ENCODE peak calls at places on chromosomes 13 and 19, in five cellular contexts. One of them, this sample, is unnamed.

GRCh38 chr13:26221399-26221720 is 754 bp downstream of the RNF6 start:
- DNase-seq in psoas muscle: no peak
- DNase-seq in thoracic aorta: no peak
- DNase-seq in PC-9: no peak
- DNase-seq in cardiac muscle cell: no peak
- DNase-seq in this sample: no peak

GRCh38 chr13:21104199-21105019 is 43.0 kb upstream of the LATS2 start:
- DNase-seq in psoas muscle: no peak
- DNase-seq in thoracic aorta: no peak
- DNase-seq in PC-9: no peak
- DNase-seq in cardiac muscle cell: no peak
- DNase-seq in this sample: no peak

GRCh38 chr19:27738569-27739193 is 1474.3 kb downstream of the UQCRFS1 start:
- DNase-seq in psoas muscle: no peak
- DNase-seq in thoracic aorta: no peak
- DNase-seq in PC-9: no peak
- DNase-seq in cardiac muscle cell: no peak
- DNase-seq in this sample: no peak

GRCh38 chr13:35814573-35814972 is 316.6 kb downstream of the DCLK1 start:
- DNase-seq in psoas muscle: no peak
- DNase-seq in thoracic aorta: no peak
- DNase-seq in PC-9: no peak
- DNase-seq in cardiac muscle cell: no peak
- DNase-seq in this sample: no peak

GRCh38 chr13:91709180-91709579 is 310.8 kb downstream of the GPC5 start:
- DNase-seq in psoas muscle: no peak
- DNase-seq in thoracic aorta: no peak
- DNase-seq in PC-9: no peak
- DNase-seq in cardiac muscle cell: no peak
- DNase-seq in this sample: no peak

GRCh38 chr19:16143399-16144215 is at the start of gene HSH2D:
- DNase-seq in psoas muscle: peak
- DNase-seq in thoracic aorta: no peak
- DNase-seq in PC-9: peak
- DNase-seq in cardiac muscle cell: no peak
- DNase-seq in this sample: peak

GRCh38 chr13:98307744-98308524 is 130.9 kb upstream of the RNF113B start:
- DNase-seq in psoas muscle: no peak
- DNase-seq in thoracic aorta: no peak
- DNase-seq in PC-9: no peak
- DNase-seq in cardiac muscle cell: no peak
- DNase-seq in this sample: peak

GRCh38 chr13:51873837-51874236 is 12.1 kb downstream of the CCDC70 start:
- DNase-seq in psoas muscle: no peak
- DNase-seq in thoracic aorta: no peak
- DNase-seq in PC-9: no peak
- DNase-seq in cardiac muscle cell: no peak
- DNase-seq in this sample: no peak

GRCh38 chr13:44561352-44561751 is 14.8 kb downstream of the TSC22D1 start:
- DNase-seq in psoas muscle: no peak
- DNase-seq in thoracic aorta: no peak
- DNase-seq in PC-9: no peak
- DNase-seq in cardiac muscle cell: no peak
- DNase-seq in this sample: no peak

GRCh38 chr13:77860621-77861020 is 58.0 kb downstream of the EDNRB start:
- DNase-seq in psoas muscle: no peak
- DNase-seq in thoracic aorta: no peak
- DNase-seq in PC-9: no peak
- DNase-seq in cardiac muscle cell: no peak
- DNase-seq in this sample: no peak

GRCh38 chr13:51071493-51071892 is 39.6 kb downstream of the C13orf42 start:
- DNase-seq in psoas muscle: no peak
- DNase-seq in thoracic aorta: no peak
- DNase-seq in PC-9: no peak
- DNase-seq in cardiac muscle cell: no peak
- DNase-seq in this sample: no peak

GRCh38 chr19:18999016-18999758 is 34.1 kb downstream of the SUGP2 start:
- DNase-seq in psoas muscle: no peak
- DNase-seq in thoracic aorta: no peak
- DNase-seq in PC-9: peak
- DNase-seq in cardiac muscle cell: no peak
- DNase-seq in this sample: no peak

GRCh38 chr13:36709136-36709895 is 35.5 kb downstream of the SERTM1 start:
- DNase-seq in psoas muscle: no peak
- DNase-seq in thoracic aorta: no peak
- DNase-seq in PC-9: no peak
- DNase-seq in cardiac muscle cell: no peak
- DNase-seq in this sample: no peak

GRCh38 chr13:41231025-41231677 is 32.2 kb downstream of the MTRF1 start:
- DNase-seq in psoas muscle: no peak
- DNase-seq in thoracic aorta: no peak
- DNase-seq in PC-9: no peak
- DNase-seq in cardiac muscle cell: no peak
- DNase-seq in this sample: no peak

GRCh38 chr13:102648046-102648445 is 46.8 kb downstream of the METTL21C start:
- DNase-seq in psoas muscle: no peak
- DNase-seq in thoracic aorta: no peak
- DNase-seq in PC-9: no peak
- DNase-seq in cardiac muscle cell: no peak
- DNase-seq in this sample: no peak

GRCh38 chr19:41895745-41896580 is 13.0 kb downstream of the ARHGEF1 start:
- DNase-seq in psoas muscle: no peak
- DNase-seq in thoracic aorta: no peak
- DNase-seq in PC-9: no peak
- DNase-seq in cardiac muscle cell: no peak
- DNase-seq in this sample: no peak

GRCh38 chr13:35747594-35747993 is 271.1 kb upstream of the MAB21L1 start:
- DNase-seq in psoas muscle: no peak
- DNase-seq in thoracic aorta: no peak
- DNase-seq in PC-9: no peak
- DNase-seq in cardiac muscle cell: no peak
- DNase-seq in this sample: no peak

GRCh38 chr13:112928958-112929777 is 39.8 kb upstream of the MCF2L start:
- DNase-seq in psoas muscle: no peak
- DNase-seq in thoracic aorta: no peak
- DNase-seq in PC-9: no peak
- DNase-seq in cardiac muscle cell: no peak
- DNase-seq in this sample: no peak

GRCh38 chr13:45316210-45316799 is 24.7 kb downstream of the TPT1 start:
- DNase-seq in psoas muscle: no peak
- DNase-seq in thoracic aorta: no peak
- DNase-seq in PC-9: no peak
- DNase-seq in cardiac muscle cell: no peak
- DNase-seq in this sample: no peak

GRCh38 chr19:50341091-50341564 is 12.0 kb upstream of the KCNC3 start:
- DNase-seq in psoas muscle: no peak
- DNase-seq in thoracic aorta: no peak
- DNase-seq in PC-9: no peak
- DNase-seq in cardiac muscle cell: no peak
- DNase-seq in this sample: peak

GRCh38 chr13:77509221-77509620 is 26.3 kb upstream of the SCEL start:
- DNase-seq in psoas muscle: no peak
- DNase-seq in thoracic aorta: no peak
- DNase-seq in PC-9: no peak
- DNase-seq in cardiac muscle cell: no peak
- DNase-seq in this sample: no peak

GRCh38 chr19:33114302-33114701 is 17.6 kb upstream of the WDR88 start:
- DNase-seq in psoas muscle: no peak
- DNase-seq in thoracic aorta: no peak
- DNase-seq in PC-9: no peak
- DNase-seq in cardiac muscle cell: no peak
- DNase-seq in this sample: no peak

GRCh38 chr13:21579754-21580316 is 24.1 kb downstream of the MICU2 start:
- DNase-seq in psoas muscle: no peak
- DNase-seq in thoracic aorta: no peak
- DNase-seq in PC-9: no peak
- DNase-seq in cardiac muscle cell: no peak
- DNase-seq in this sample: no peak

GRCh38 chr13:53010374-53011105 is 18.1 kb upstream of the OLFM4 start:
- DNase-seq in psoas muscle: no peak
- DNase-seq in thoracic aorta: no peak
- DNase-seq in PC-9: no peak
- DNase-seq in cardiac muscle cell: no peak
- DNase-seq in this sample: no peak

GRCh38 chr19:28456708-28457320 is 756.1 kb downstream of the UQCRFS1 start:
- DNase-seq in psoas muscle: no peak
- DNase-seq in thoracic aorta: no peak
- DNase-seq in PC-9: no peak
- DNase-seq in cardiac muscle cell: no peak
- DNase-seq in this sample: no peak

GRCh38 chr19:4870025-4870700 is 2.7 kb upstream of the PLIN3 start:
- DNase-seq in psoas muscle: peak
- DNase-seq in thoracic aorta: peak
- DNase-seq in PC-9: peak
- DNase-seq in cardiac muscle cell: no peak
- DNase-seq in this sample: no peak

GRCh38 chr13:79457948-79458347 is 23.0 kb upstream of the NDFIP2 start:
- DNase-seq in psoas muscle: no peak
- DNase-seq in thoracic aorta: no peak
- DNase-seq in PC-9: no peak
- DNase-seq in cardiac muscle cell: no peak
- DNase-seq in this sample: no peak

GRCh38 chr13:90690458-90691063 is 656.9 kb upstream of the MIR17HG start:
- DNase-seq in psoas muscle: no peak
- DNase-seq in thoracic aorta: no peak
- DNase-seq in PC-9: no peak
- DNase-seq in cardiac muscle cell: no peak
- DNase-seq in this sample: no peak

GRCh38 chr13:46109451-46109850 is 4.6 kb upstream of the CPB2 start:
- DNase-seq in psoas muscle: no peak
- DNase-seq in thoracic aorta: no peak
- DNase-seq in PC-9: no peak
- DNase-seq in cardiac muscle cell: no peak
- DNase-seq in this sample: no peak

GRCh38 chr19:29121684-29122083 is 91.3 kb downstream of the UQCRFS1 start:
- DNase-seq in psoas muscle: peak
- DNase-seq in thoracic aorta: no peak
- DNase-seq in PC-9: no peak
- DNase-seq in cardiac muscle cell: no peak
- DNase-seq in this sample: no peak

GRCh38 chr13:20121154-20121515 is 39.7 kb downstream of the GJA3 start:
- DNase-seq in psoas muscle: no peak
- DNase-seq in thoracic aorta: no peak
- DNase-seq in PC-9: peak
- DNase-seq in cardiac muscle cell: no peak
- DNase-seq in this sample: no peak

GRCh38 chr19:52689804-52690394 is 44.9 kb downstream of the ZNF611 start:
- DNase-seq in psoas muscle: peak
- DNase-seq in thoracic aorta: peak
- DNase-seq in PC-9: peak
- DNase-seq in cardiac muscle cell: peak
- DNase-seq in this sample: peak

GRCh38 chr19:19748249-19748938 is 15.5 kb upstream of the ZNF14 start:
- DNase-seq in psoas muscle: no peak
- DNase-seq in thoracic aorta: no peak
- DNase-seq in PC-9: no peak
- DNase-seq in cardiac muscle cell: no peak
- DNase-seq in this sample: no peak

GRCh38 chr19:58182577-58182988 is 278 bp upstream of the ZNF274 start:
- DNase-seq in psoas muscle: no peak
- DNase-seq in thoracic aorta: no peak
- DNase-seq in PC-9: no peak
- DNase-seq in cardiac muscle cell: no peak
- DNase-seq in this sample: no peak

GRCh38 chr13:95327190-95327589 is 25.9 kb upstream of the ABCC4 start:
- DNase-seq in psoas muscle: no peak
- DNase-seq in thoracic aorta: no peak
- DNase-seq in PC-9: no peak
- DNase-seq in cardiac muscle cell: no peak
- DNase-seq in this sample: no peak

GRCh38 chr13:95326695-95327094 is 25.4 kb upstream of the ABCC4 start:
- DNase-seq in psoas muscle: no peak
- DNase-seq in thoracic aorta: no peak
- DNase-seq in PC-9: no peak
- DNase-seq in cardiac muscle cell: no peak
- DNase-seq in this sample: no peak

GRCh38 chr13:95323930-95324662 is 22.8 kb upstream of the ABCC4 start:
- DNase-seq in psoas muscle: no peak
- DNase-seq in thoracic aorta: no peak
- DNase-seq in PC-9: no peak
- DNase-seq in cardiac muscle cell: no peak
- DNase-seq in this sample: no peak

GRCh38 chr13:95319551-95320274 is 18.5 kb upstream of the ABCC4 start:
- DNase-seq in psoas muscle: no peak
- DNase-seq in thoracic aorta: no peak
- DNase-seq in PC-9: no peak
- DNase-seq in cardiac muscle cell: no peak
- DNase-seq in this sample: no peak

GRCh38 chr13:95325485-95325884 is 24.2 kb upstream of the ABCC4 start:
- DNase-seq in psoas muscle: no peak
- DNase-seq in thoracic aorta: no peak
- DNase-seq in PC-9: no peak
- DNase-seq in cardiac muscle cell: no peak
- DNase-seq in this sample: no peak
- H3K27ac ChIP-seq in psoas muscle: no peak
- H3K27ac ChIP-seq in thoracic aorta: no peak
- H3K27ac ChIP-seq in PC-9: no peak
- H3K27ac ChIP-seq in cardiac muscle cell: no peak
- H3K27ac ChIP-seq in this sample: no peak

DNA sequence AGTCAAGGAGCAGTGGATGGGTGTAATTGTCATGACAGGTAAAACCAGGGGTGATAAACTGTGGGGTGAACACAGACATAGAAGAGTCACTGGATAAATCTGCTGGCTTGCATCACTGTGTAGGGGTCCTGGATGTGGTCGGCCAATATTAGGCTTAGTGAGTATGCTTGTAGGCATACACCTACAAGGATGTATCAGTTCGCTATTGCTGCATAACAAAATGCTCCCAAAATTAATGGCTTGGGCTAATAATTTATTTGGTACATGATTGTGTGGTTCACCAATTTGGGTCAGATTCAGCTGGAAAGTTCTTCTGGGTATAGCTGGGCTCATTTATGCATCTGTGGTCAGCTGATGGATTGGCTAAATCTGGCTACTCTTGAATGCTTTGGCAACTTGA is 11.2 kb upstream of the EVI5L start:
- DNase-seq in psoas muscle: no peak
- DNase-seq in thoracic aorta: no peak
- DNase-seq in PC-9: no peak
- DNase-seq in cardiac muscle cell: no peak
- DNase-seq in this sample: no peak
- H3K4me3 ChIP-seq in psoas muscle: no peak
- H3K4me3 ChIP-seq in thoracic aorta: no peak
- H3K4me3 ChIP-seq in PC-9: no peak
- H3K4me3 ChIP-seq in cardiac muscle cell: no peak
- H3K4me3 ChIP-seq in this sample: no peak

DNA sequence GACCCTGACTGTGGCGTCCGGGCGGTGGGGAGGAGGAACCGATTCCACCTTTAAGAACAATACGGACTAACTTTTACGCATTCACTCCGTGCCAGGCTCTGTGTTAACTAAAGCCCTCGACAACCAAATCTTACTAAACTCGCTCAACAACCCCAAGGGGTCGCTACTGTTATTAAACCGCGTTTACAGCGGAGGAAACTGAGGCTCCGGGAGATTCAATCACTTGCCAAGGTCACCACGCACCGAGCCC is 1.2 kb downstream of the SAMD1 start:
- DNase-seq in psoas muscle: no peak
- DNase-seq in thoracic aorta: no peak
- DNase-seq in PC-9: no peak
- DNase-seq in cardiac muscle cell: no peak
- DNase-seq in this sample: no peak
- TF ChIP-seq CTCF in psoas muscle: no peak
- TF ChIP-seq CTCF in thoracic aorta: no peak
- TF ChIP-seq CTCF in PC-9: peak
- TF ChIP-seq CTCF in cardiac muscle cell: peak
- TF ChIP-seq CTCF in this sample: peak

GRCh38 chr13:89239361-89240127 is 1568.4 kb downstream of the SLITRK5 start:
- DNase-seq in psoas muscle: no peak
- DNase-seq in thoracic aorta: no peak
- DNase-seq in PC-9: no peak
- DNase-seq in cardiac muscle cell: no peak
- DNase-seq in this sample: no peak
- H3K27ac ChIP-seq in psoas muscle: no peak
- H3K27ac ChIP-seq in thoracic aorta: no peak
- H3K27ac ChIP-seq in PC-9: no peak
- H3K27ac ChIP-seq in cardiac muscle cell: no peak
- H3K27ac ChIP-seq in this sample: no peak